ENCODE peak calls at places on chromosome X, in six cellular contexts. Z is dorsolateral prefrontal cortex, W is mammary epithelial cell, I is A549, M is astrocyte of the spinal cord, G is esophagus muscularis mucosa. J is an unnamed sample.

GRCh38 chrX:25721564-25721963 is 416.6 kb upstream of the MAGEB18 start:
- DNase-seq in W (no peak), I (no peak), G (no peak), Z (no peak), M (peak; percentile 26), J (peak; percentile 11)

GRCh38 chrX:132665676-132666075 is 176.8 kb upstream of the MBNL3 start:
- DNase-seq in G (no peak), M (no peak), W (no peak), I (no peak), Z (no peak), J (no peak)

GRCh38 chrX:154357205-154357604 is 17.2 kb downstream of the FLNA start:
- DNase-seq in G (no peak), I (no peak), W (no peak), M (no peak), Z (no peak), J (no peak)

GRCh38 chrX:145631461-145631951 is 186.1 kb upstream of the SLITRK2 start:
- DNase-seq in M (no peak), Z (no peak), I (no peak), G (no peak), W (no peak), J (no peak)

GRCh38 chrX:14032383-14032782 is 2.7 kb upstream of the GEMIN8 start:
- DNase-seq in W (peak; percentile 39), M (peak; percentile 56), I (peak; percentile 23), G (no peak), Z (no peak), J (peak; percentile 51)

GRCh38 chrX:29269390-29269789 is 682.1 kb downstream of the IL1RAPL1 start:
- DNase-seq in Z (no peak), M (no peak), W (no peak), G (no peak), I (no peak), J (no peak)

GRCh38 chrX:148681605-148682004 is 181.2 kb downstream of the AFF2 start:
- DNase-seq in I (no peak), M (no peak), Z (no peak), W (no peak), G (no peak), J (no peak)

GRCh38 chrX:44927398-44927797 is 54.4 kb downstream of the KDM6A start:
- DNase-seq in I (no peak), M (no peak), Z (no peak), W (no peak), G (no peak), J (no peak)

GRCh38 chrX:14029425-14030247 is at the start of gene GEMIN8:
- DNase-seq in M (peak; percentile 92), I (peak; percentile 59), W (peak; percentile 93), G (peak; percentile 94), Z (peak; percentile 82), J (peak; percentile 86)

GRCh38 chrX:44245730-44246129 is 97.7 kb downstream of the EFHC2 start:
- DNase-seq in I (no peak), M (no peak), W (no peak), Z (no peak), G (no peak), J (no peak)

GRCh38 chrX:154411981-154412340 is 622 bp downstream of the TAFAZZIN start:
- DNase-seq in Z (peak; percentile 58), G (no peak), M (peak; percentile 48), I (peak; percentile 69), W (peak; percentile 46), J (peak; percentile 46)

GRCh38 chrX:17022205-17022604 is 75.7 kb downstream of the REPS2 start:
- DNase-seq in I (no peak), W (peak; percentile 20), M (peak; percentile 72), Z (no peak), G (no peak), J (peak; percentile 19)

GRCh38 chrX:143437439-143437838 is 79.8 kb downstream of the SPANXN3 start:
- DNase-seq in M (peak; percentile 11), W (no peak), I (no peak), Z (no peak), G (no peak), J (peak; percentile 0)

GRCh38 chrX:17104433-17104832 is 158.0 kb downstream of the REPS2 start:
- DNase-seq in G (no peak), I (no peak), Z (no peak), W (no peak), M (no peak), J (no peak)

GRCh38 chrX:110759785-110760184 is 35.8 kb downstream of the CHRDL1 start:
- DNase-seq in Z (no peak), W (peak; percentile 4), I (no peak), G (no peak), M (peak; percentile 52), J (no peak)

GRCh38 chrX:49209434-49210251 is 9.7 kb upstream of the SYP start:
- DNase-seq in W (no peak), G (no peak), Z (peak; percentile 40), M (no peak), I (no peak), J (no peak)

GRCh38 chrX:32191316-32191715 is 1020.0 kb downstream of the DMD start:
- DNase-seq in G (no peak), M (no peak), Z (no peak), I (no peak), W (no peak), J (no peak)

GRCh38 chrX:45851434-45851991 is 650.8 kb upstream of the DIPK2B start:
- DNase-seq in M (no peak), Z (no peak), W (peak; percentile 87), I (peak; percentile 50), G (no peak), J (peak; percentile 86)

GRCh38 chrX:135520022-135520552 is 373 bp upstream of the INTS6L start:
- DNase-seq in Z (no peak), M (no peak), W (peak; percentile 9), I (no peak), G (no peak), J (peak; percentile 2)

GRCh38 chrX:440636-441035 is 53.9 kb upstream of the PPP2R3B start:
- DNase-seq in I (no peak), G (no peak), Z (no peak), M (no peak), W (no peak), J (no peak)

GRCh38 chrX:48468247-48468671 is 1.8 kb downstream of the SLC38A5 start:
- DNase-seq in W (no peak), Z (no peak), M (no peak), I (no peak), G (no peak), J (peak; percentile 32)

GRCh38 chrX:12026481-12026880 is 111.8 kb upstream of the FRMPD4 start:
- DNase-seq in I (no peak), M (peak; percentile 12), Z (no peak), W (peak; percentile 42), G (no peak), J (no peak)

GRCh38 chrX:116278819-116279218 is 108.3 kb downstream of the AGTR2 start:
- DNase-seq in I (no peak), W (no peak), M (no peak), Z (no peak), G (no peak), J (no peak)

GRCh38 chrX:41137589-41137988 is 52.3 kb downstream of the USP9X start:
- DNase-seq in W (no peak), G (no peak), I (no peak), M (no peak), Z (no peak), J (no peak)

GRCh38 chrX:149569770-149570169 is 17.5 kb downstream of the MAGEA9B start:
- DNase-seq in W (no peak), M (no peak), Z (no peak), G (no peak), I (no peak), J (peak; percentile 11)

GRCh38 chrX:109155161-109155560 is 326.7 kb downstream of the GUCY2F start:
- DNase-seq in I (no peak), G (no peak), Z (no peak), M (no peak), W (peak; percentile 61), J (peak; percentile 28)

GRCh38 chrX:79167437-79167836 is 22.9 kb downstream of the GPR174 start:
- DNase-seq in M (no peak), Z (no peak), G (no peak), W (no peak), I (no peak), J (no peak)

GRCh38 chrX:64428371-64428770 is 33.1 kb upstream of the MTMR8 start:
- DNase-seq in M (no peak), I (no peak), Z (no peak), G (no peak), W (no peak), J (no peak)
- H3K4me3 ChIP-seq in M (no peak overlapping the region), I (no peak overlapping the region), Z (no peak overlapping the region), G (no peak overlapping the region), W (no peak overlapping the region), J (no peak overlapping the region)

DNA sequence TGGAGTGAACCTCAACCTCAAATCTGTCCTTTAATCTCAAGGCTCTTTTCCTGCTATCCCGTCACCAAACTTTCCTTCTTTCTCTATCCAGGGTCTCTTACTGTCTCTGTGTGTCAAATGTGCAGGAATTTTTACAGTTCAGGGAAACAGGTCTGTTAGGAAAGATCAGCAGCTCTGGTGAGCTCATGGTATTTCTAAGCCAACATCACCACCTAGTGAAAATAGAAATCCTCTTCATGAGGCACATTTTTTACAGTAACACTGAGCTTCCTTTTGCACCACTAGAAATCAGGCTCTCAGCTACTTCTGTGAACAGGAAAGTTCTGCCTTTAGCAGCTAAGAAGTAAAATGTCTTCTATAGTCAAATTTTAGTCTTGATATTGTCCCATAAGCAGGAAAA is 39.6 kb downstream of the NUDT11 start:
- DNase-seq in W (no peak), G (no peak), Z (no peak), M (no peak), I (no peak), J (peak; percentile 6)
- TF ChIP-seq CTCF in W (no peak), G (no peak), Z (no peak), M (no peak), I (no peak), J (no peak)

GRCh38 chrX:137567474-137568232 is 1.7 kb downstream of the ZIC3 start:
- DNase-seq in I (no peak), G (no peak), W (no peak), M (peak; percentile 9), Z (no peak), J (no peak)

GRCh38 chrX:137566746-137567473 is 983 bp downstream of the ZIC3 start:
- DNase-seq in G (no peak), Z (no peak), I (no peak), M (peak; percentile 35), W (no peak), J (no peak)

GRCh38 chrX:137568741-137569469 is 3.0 kb downstream of the ZIC3 start:
- DNase-seq in M (peak; percentile 14), W (no peak), G (no peak), Z (no peak), I (no peak), J (no peak)

GRCh38 chrX:137565921-137566745 is at the start of gene ZIC3:
- DNase-seq in W (no peak), I (no peak), G (no peak), Z (peak; percentile 66), M (peak; percentile 80), J (peak; percentile 9)

DNA sequence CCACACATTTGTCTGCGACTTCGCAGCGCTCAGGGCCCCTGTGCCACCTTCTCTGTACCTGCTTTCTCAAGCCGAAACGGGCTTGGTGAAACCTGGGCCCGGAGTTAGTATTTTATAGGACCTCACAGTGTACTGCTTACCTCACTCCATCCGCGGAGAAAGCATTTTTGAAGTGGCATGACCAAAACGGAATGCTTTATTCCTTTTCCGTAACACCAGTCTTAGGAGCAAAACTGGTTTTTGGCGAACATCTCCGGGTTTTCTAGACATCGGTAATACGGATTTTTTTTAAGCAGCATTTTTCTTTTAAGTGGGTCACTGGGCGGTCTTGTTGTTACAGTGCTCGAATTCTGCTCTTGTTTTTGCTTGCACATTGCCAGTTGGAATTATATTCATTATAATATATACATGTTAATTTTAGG is 3.6 kb downstream of the ZIC3 start:
- DNase-seq in M (no peak), W (no peak), I (no peak), G (no peak), Z (no peak), J (no peak)
- H3K4me3 ChIP-seq in M (peak overlapping the region; percentile 52), W (no peak overlapping the region), I (no peak overlapping the region), G (no peak overlapping the region), Z (no peak overlapping the region), J (no peak overlapping the region)

GRCh38 chrX:152108527-152108926 is 29.9 kb downstream of the MAGEA10 start:
- DNase-seq in Z (no peak), I (no peak), G (no peak), W (no peak), M (no peak), J (no peak)
- TF ChIP-seq CTCF in Z (no peak), I (no peak), G (no peak), W (no peak), M (no peak), J (no peak)